ENCODE peak calls at places on chromosomes 5 and 9, in nine cellular contexts. One of them, this sample, is unnamed.
A peak's percentile ranks its signal among the peaks of the same experiment; 100 is the strongest.

GRCh38 chr5:119328753-119329602 is 26.8 kb upstream of the TNFAIP8 start:
- DNase-seq in Panc1: no peak
- DNase-seq in K562: no peak
- DNase-seq in GM23338: no peak
- DNase-seq in HepG2: no peak
- DNase-seq in A549: no peak
- DNase-seq in GM12878: no peak
- DNase-seq in SK-N-SH: no peak
- DNase-seq in HCT116: no peak
- DNase-seq in this sample: no peak

GRCh38 chr5:180395540-180396274 is 42.6 kb upstream of the GFPT2 start:
- DNase-seq in A549: no peak
- DNase-seq in SK-N-SH: peak; percentile 2
- DNase-seq in GM23338: no peak
- DNase-seq in HepG2: no peak
- DNase-seq in K562: peak; percentile 6
- DNase-seq in Panc1: no peak
- DNase-seq in GM12878: no peak
- DNase-seq in HCT116: no peak
- DNase-seq in this sample: no peak

GRCh38 chr5:115571441-115571878 is 26.9 kb upstream of the FEM1C start:
- DNase-seq in SK-N-SH: no peak
- DNase-seq in HepG2: no peak
- DNase-seq in Panc1: no peak
- DNase-seq in GM23338: peak; percentile 63
- DNase-seq in GM12878: no peak
- DNase-seq in A549: no peak
- DNase-seq in HCT116: no peak
- DNase-seq in K562: no peak
- DNase-seq in this sample: no peak

GRCh38 chr9:86978413-86978812 is 31.1 kb upstream of the GAS1 start:
- DNase-seq in Panc1: no peak
- DNase-seq in A549: no peak
- DNase-seq in SK-N-SH: no peak
- DNase-seq in HepG2: no peak
- DNase-seq in GM23338: no peak
- DNase-seq in K562: no peak
- DNase-seq in GM12878: no peak
- DNase-seq in HCT116: no peak
- DNase-seq in this sample: no peak

GRCh38 chr5:179307006-179307800 is 38.1 kb downstream of the ADAMTS2 start:
- DNase-seq in A549: no peak
- DNase-seq in K562: no peak
- DNase-seq in GM23338: no peak
- DNase-seq in GM12878: no peak
- DNase-seq in HCT116: no peak
- DNase-seq in HepG2: no peak
- DNase-seq in SK-N-SH: no peak
- DNase-seq in Panc1: no peak
- DNase-seq in this sample: no peak

GRCh38 chr9:96522371-96522770 is 72.4 kb downstream of the HABP4 start:
- DNase-seq in SK-N-SH: no peak
- DNase-seq in K562: no peak
- DNase-seq in HepG2: peak; percentile 60
- DNase-seq in GM12878: no peak
- DNase-seq in A549: no peak
- DNase-seq in GM23338: no peak
- DNase-seq in Panc1: no peak
- DNase-seq in HCT116: no peak
- DNase-seq in this sample: peak; percentile 35

GRCh38 chr5:150515446-150515845 is 7.5 kb downstream of the NDST1 start:
- DNase-seq in GM23338: no peak
- DNase-seq in Panc1: no peak
- DNase-seq in K562: no peak
- DNase-seq in GM12878: no peak
- DNase-seq in HCT116: no peak
- DNase-seq in A549: no peak
- DNase-seq in HepG2: no peak
- DNase-seq in SK-N-SH: no peak
- DNase-seq in this sample: no peak

GRCh38 chr9:100498592-100498991 is 25.6 kb downstream of the TMEFF1 start:
- DNase-seq in SK-N-SH: no peak
- DNase-seq in Panc1: no peak
- DNase-seq in GM23338: no peak
- DNase-seq in GM12878: no peak
- DNase-seq in K562: no peak
- DNase-seq in HepG2: no peak
- DNase-seq in A549: no peak
- DNase-seq in HCT116: no peak
- DNase-seq in this sample: no peak

GRCh38 chr5:142612388-142612787 is 73.5 kb downstream of the FGF1 start:
- DNase-seq in K562: no peak
- DNase-seq in GM23338: no peak
- DNase-seq in Panc1: no peak
- DNase-seq in HepG2: no peak
- DNase-seq in HCT116: no peak
- DNase-seq in GM12878: no peak
- DNase-seq in A549: no peak
- DNase-seq in SK-N-SH: no peak
- DNase-seq in this sample: no peak

GRCh38 chr5:56319281-56320242 is 86.4 kb upstream of the ANKRD55 start:
- DNase-seq in K562: no peak
- DNase-seq in GM23338: no peak
- DNase-seq in SK-N-SH: no peak
- DNase-seq in HCT116: no peak
- DNase-seq in Panc1: no peak
- DNase-seq in A549: no peak
- DNase-seq in GM12878: no peak
- DNase-seq in HepG2: peak; percentile 26
- DNase-seq in this sample: no peak

GRCh38 chr5:113117543-113118110 is 141.0 kb downstream of the DCP2 start:
- DNase-seq in GM12878: no peak
- DNase-seq in Panc1: no peak
- DNase-seq in HCT116: no peak
- DNase-seq in HepG2: no peak
- DNase-seq in SK-N-SH: no peak
- DNase-seq in A549: no peak
- DNase-seq in GM23338: no peak
- DNase-seq in K562: no peak
- DNase-seq in this sample: no peak

GRCh38 chr9:131579789-131580211 is 34.5 kb downstream of the PRRT1B start:
- DNase-seq in HCT116: no peak
- DNase-seq in A549: no peak
- DNase-seq in GM23338: no peak
- DNase-seq in GM12878: no peak
- DNase-seq in K562: no peak
- DNase-seq in HepG2: no peak
- DNase-seq in SK-N-SH: no peak
- DNase-seq in Panc1: no peak
- DNase-seq in this sample: no peak

GRCh38 chr9:91047993-91048607 is 246.5 kb downstream of the SYK start:
- DNase-seq in A549: no peak
- DNase-seq in HCT116: no peak
- DNase-seq in GM12878: no peak
- DNase-seq in GM23338: no peak
- DNase-seq in HepG2: no peak
- DNase-seq in SK-N-SH: no peak
- DNase-seq in K562: no peak
- DNase-seq in Panc1: no peak
- DNase-seq in this sample: no peak

GRCh38 chr5:147534172-147534951 is 24.5 kb upstream of the DPYSL3 start:
- DNase-seq in K562: no peak
- DNase-seq in GM23338: no peak
- DNase-seq in HCT116: no peak
- DNase-seq in SK-N-SH: no peak
- DNase-seq in Panc1: no peak
- DNase-seq in GM12878: no peak
- DNase-seq in HepG2: no peak
- DNase-seq in A549: no peak
- DNase-seq in this sample: no peak

GRCh38 chr9:33289501-33289900 is 815 bp upstream of the NFX1 start:
- DNase-seq in GM23338: peak; percentile 13
- DNase-seq in A549: no peak
- DNase-seq in HCT116: no peak
- DNase-seq in K562: no peak
- DNase-seq in GM12878: no peak
- DNase-seq in Panc1: no peak
- DNase-seq in SK-N-SH: peak; percentile 38
- DNase-seq in HepG2: no peak
- DNase-seq in this sample: peak; percentile 14

GRCh38 chr5:124419531-124419930 is 326.9 kb downstream of the ZNF608 start:
- DNase-seq in GM12878: no peak
- DNase-seq in Panc1: no peak
- DNase-seq in HCT116: no peak
- DNase-seq in K562: no peak
- DNase-seq in SK-N-SH: no peak
- DNase-seq in A549: no peak
- DNase-seq in HepG2: no peak
- DNase-seq in GM23338: no peak
- DNase-seq in this sample: no peak

GRCh38 chr9:127184641-127185040 is 62.2 kb upstream of the ANGPTL2 start:
- DNase-seq in HCT116: no peak
- DNase-seq in GM23338: no peak
- DNase-seq in GM12878: no peak
- DNase-seq in K562: no peak
- DNase-seq in SK-N-SH: no peak
- DNase-seq in A549: no peak
- DNase-seq in Panc1: no peak
- DNase-seq in HepG2: no peak
- DNase-seq in this sample: no peak

GRCh38 chr5:110105692-110106091 is 416.0 kb downstream of the MAN2A1 start:
- DNase-seq in SK-N-SH: no peak
- DNase-seq in GM23338: no peak
- DNase-seq in K562: no peak
- DNase-seq in GM12878: no peak
- DNase-seq in Panc1: no peak
- DNase-seq in A549: no peak
- DNase-seq in HepG2: peak; percentile 79
- DNase-seq in HCT116: no peak
- DNase-seq in this sample: no peak

GRCh38 chr5:90940227-90940995 is 381.8 kb downstream of the ADGRV1 start:
- DNase-seq in SK-N-SH: peak; percentile 63
- DNase-seq in HCT116: no peak
- DNase-seq in K562: no peak
- DNase-seq in GM12878: peak; percentile 73
- DNase-seq in HepG2: no peak
- DNase-seq in Panc1: no peak
- DNase-seq in A549: no peak
- DNase-seq in GM23338: peak; percentile 91
- DNase-seq in this sample: no peak

GRCh38 chr5:143652104-143652700 is 159.8 kb upstream of the HMHB1 start:
- DNase-seq in K562: no peak
- DNase-seq in GM23338: no peak
- DNase-seq in SK-N-SH: no peak
- DNase-seq in GM12878: no peak
- DNase-seq in Panc1: no peak
- DNase-seq in A549: no peak
- DNase-seq in HepG2: no peak
- DNase-seq in HCT116: no peak
- DNase-seq in this sample: no peak

GRCh38 chr9:115694014-115694413 is 459.6 kb upstream of the PAPPA start:
- DNase-seq in HCT116: no peak
- DNase-seq in K562: no peak
- DNase-seq in HepG2: peak; percentile 11
- DNase-seq in SK-N-SH: no peak
- DNase-seq in Panc1: no peak
- DNase-seq in GM23338: peak; percentile 80
- DNase-seq in GM12878: no peak
- DNase-seq in A549: peak; percentile 22
- DNase-seq in this sample: no peak
- TF ChIP-seq CTCF in HCT116: peak; percentile 25
- TF ChIP-seq CTCF in K562: no peak
- TF ChIP-seq CTCF in HepG2: peak; percentile 42
- TF ChIP-seq CTCF in SK-N-SH: peak; percentile 61
- TF ChIP-seq CTCF in Panc1: no peak
- TF ChIP-seq CTCF in GM23338: peak; percentile 81
- TF ChIP-seq CTCF in GM12878: no peak
- TF ChIP-seq CTCF in A549: peak; percentile 78
- TF ChIP-seq CTCF in this sample: no peak

GRCh38 chr5:78829811-78830499 is 155.2 kb downstream of the ARSB start:
- DNase-seq in Panc1: no peak
- DNase-seq in A549: no peak
- DNase-seq in SK-N-SH: peak; percentile 22
- DNase-seq in GM23338: no peak
- DNase-seq in HepG2: no peak
- DNase-seq in GM12878: no peak
- DNase-seq in K562: no peak
- DNase-seq in HCT116: no peak
- DNase-seq in this sample: no peak
- H3K27ac ChIP-seq in Panc1: no peak overlapping the region
- H3K27ac ChIP-seq in A549: no peak overlapping the region
- H3K27ac ChIP-seq in SK-N-SH: no peak overlapping the region
- H3K27ac ChIP-seq in GM23338: no peak overlapping the region
- H3K27ac ChIP-seq in HepG2: no peak overlapping the region
- H3K27ac ChIP-seq in GM12878: no peak overlapping the region
- H3K27ac ChIP-seq in K562: no peak overlapping the region
- H3K27ac ChIP-seq in HCT116: no peak overlapping the region
- H3K27ac ChIP-seq in this sample: no peak overlapping the region

GRCh38 chr5:140631831-140632365 is 1.1 kb downstream of the CD14 start:
- DNase-seq in A549: no peak
- DNase-seq in HCT116: no peak
- DNase-seq in HepG2: no peak
- DNase-seq in K562: no peak
- DNase-seq in SK-N-SH: no peak
- DNase-seq in Panc1: no peak
- DNase-seq in GM23338: peak; percentile 8
- DNase-seq in GM12878: no peak
- DNase-seq in this sample: no peak
- TF ChIP-seq REST in A549: no peak
- TF ChIP-seq REST in HCT116: no peak
- TF ChIP-seq REST in HepG2: no peak
- TF ChIP-seq REST in K562: no peak
- TF ChIP-seq REST in SK-N-SH: no peak
- TF ChIP-seq REST in Panc1: no peak
- TF ChIP-seq REST in GM23338: no peak
- TF ChIP-seq REST in GM12878: no peak
- TF ChIP-seq REST in this sample: no peak

DNA sequence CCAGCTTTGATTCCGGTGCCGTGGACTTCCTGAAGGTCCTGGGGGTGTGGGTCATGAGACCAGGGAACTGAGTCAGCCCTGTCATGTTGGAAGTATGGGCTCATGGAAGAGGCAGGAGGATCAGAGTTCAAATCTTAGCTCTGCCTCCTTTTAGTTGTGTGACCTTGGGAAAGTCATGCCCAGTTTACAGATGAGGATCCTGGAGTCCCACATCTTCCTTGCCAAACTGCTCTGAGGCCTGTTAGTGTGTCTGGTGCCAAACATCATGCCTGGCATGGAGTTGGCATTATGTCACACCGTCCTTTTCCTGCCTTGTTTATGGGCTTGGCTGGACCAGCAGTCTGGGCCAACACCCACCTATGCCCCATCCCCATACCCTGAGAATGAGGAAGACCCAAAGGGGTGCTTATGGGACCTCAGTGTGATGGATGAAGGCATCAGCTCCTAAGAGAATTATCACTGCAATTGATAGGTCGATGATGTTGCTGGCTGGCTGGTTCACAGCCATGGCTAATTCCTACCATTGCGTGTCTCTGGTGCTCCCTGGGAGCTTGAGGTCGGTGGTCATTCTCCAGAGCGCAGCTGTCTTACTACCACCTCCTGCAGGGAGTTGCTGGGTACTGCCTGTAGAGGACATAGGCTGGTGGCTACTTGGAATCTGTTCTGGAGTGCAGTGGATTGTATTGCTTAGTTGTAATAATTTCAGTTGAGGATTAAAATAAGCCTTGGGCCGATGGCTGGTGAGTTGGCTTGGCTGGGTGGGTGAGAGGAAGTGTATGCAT is 140.5 kb upstream of the PITX1 start:
- DNase-seq in GM23338: peak; percentile 69
- DNase-seq in HepG2: no peak
- DNase-seq in GM12878: no peak
- DNase-seq in K562: peak; percentile 75
- DNase-seq in A549: no peak
- DNase-seq in SK-N-SH: no peak
- DNase-seq in HCT116: no peak
- DNase-seq in Panc1: no peak
- DNase-seq in this sample: no peak
- TF ChIP-seq CTCF in GM23338: peak; percentile 64
- TF ChIP-seq CTCF in HepG2: peak; percentile 52
- TF ChIP-seq CTCF in GM12878: peak; percentile 19
- TF ChIP-seq CTCF in K562: peak; percentile 96
- TF ChIP-seq CTCF in A549: no peak
- TF ChIP-seq CTCF in SK-N-SH: peak; percentile 23
- TF ChIP-seq CTCF in HCT116: peak; percentile 17
- TF ChIP-seq CTCF in Panc1: no peak
- TF ChIP-seq CTCF in this sample: no peak